ENCODE peak calls at places on chromosomes 13 and 19, in five cellular contexts. One of them, this sample, is unnamed.

GRCh38 chr19:38224014-38224862 is at the start of gene DPF1:
- DNase-seq in neural crest cell: peak; percentile 84
- DNase-seq in HT1080: peak; percentile 72
- DNase-seq in stimulated activated CD4-positive, alpha-beta T cell treated with anti-CD3 and anti-CD28 coated beads, Interleukin-4, amount 100 ng/mL, for 4 hours: peak; percentile 73
- DNase-seq in activated CD4-positive, CD25-positive, alpha-beta regulatory T cell treated with anti-CD3 and anti-CD28 coated beads, Interleukin-2, amount 50 U/mL, for 16 hours: no peak
- DNase-seq in this sample: peak; percentile 80

GRCh38 chr19:34960103-34960805 is 3.8 kb downstream of the ZNF792 start:
- DNase-seq in stimulated activated CD4-positive, alpha-beta T cell treated with anti-CD3 and anti-CD28 coated beads, Interleukin-4, amount 100 ng/mL, for 4 hours: no peak
- DNase-seq in activated CD4-positive, CD25-positive, alpha-beta regulatory T cell treated with anti-CD3 and anti-CD28 coated beads, Interleukin-2, amount 50 U/mL, for 16 hours: no peak
- DNase-seq in neural crest cell: no peak
- DNase-seq in HT1080: peak; percentile 99
- DNase-seq in this sample: no peak

GRCh38 chr19:16457195-16457953 is 14.4 kb downstream of the EPS15L1 start:
- DNase-seq in neural crest cell: peak; percentile 36
- DNase-seq in activated CD4-positive, CD25-positive, alpha-beta regulatory T cell treated with anti-CD3 and anti-CD28 coated beads, Interleukin-2, amount 50 U/mL, for 16 hours: no peak
- DNase-seq in HT1080: peak; percentile 60
- DNase-seq in stimulated activated CD4-positive, alpha-beta T cell treated with anti-CD3 and anti-CD28 coated beads, Interleukin-4, amount 100 ng/mL, for 4 hours: peak; percentile 36
- DNase-seq in this sample: peak; percentile 23

GRCh38 chr13:53017433-53017970 is 11.1 kb upstream of the OLFM4 start:
- DNase-seq in activated CD4-positive, CD25-positive, alpha-beta regulatory T cell treated with anti-CD3 and anti-CD28 coated beads, Interleukin-2, amount 50 U/mL, for 16 hours: no peak
- DNase-seq in HT1080: no peak
- DNase-seq in neural crest cell: no peak
- DNase-seq in stimulated activated CD4-positive, alpha-beta T cell treated with anti-CD3 and anti-CD28 coated beads, Interleukin-4, amount 100 ng/mL, for 4 hours: no peak
- DNase-seq in this sample: no peak

GRCh38 chr13:25538276-25538675 is 166.5 kb downstream of the ATP8A2 start:
- DNase-seq in neural crest cell: no peak
- DNase-seq in HT1080: no peak
- DNase-seq in activated CD4-positive, CD25-positive, alpha-beta regulatory T cell treated with anti-CD3 and anti-CD28 coated beads, Interleukin-2, amount 50 U/mL, for 16 hours: no peak
- DNase-seq in stimulated activated CD4-positive, alpha-beta T cell treated with anti-CD3 and anti-CD28 coated beads, Interleukin-4, amount 100 ng/mL, for 4 hours: no peak
- DNase-seq in this sample: no peak

GRCh38 chr13:40680659-40681323 is 14.3 kb upstream of the FOXO1 start:
- DNase-seq in activated CD4-positive, CD25-positive, alpha-beta regulatory T cell treated with anti-CD3 and anti-CD28 coated beads, Interleukin-2, amount 50 U/mL, for 16 hours: no peak
- DNase-seq in neural crest cell: no peak
- DNase-seq in stimulated activated CD4-positive, alpha-beta T cell treated with anti-CD3 and anti-CD28 coated beads, Interleukin-4, amount 100 ng/mL, for 4 hours: no peak
- DNase-seq in HT1080: no peak
- DNase-seq in this sample: no peak

GRCh38 chr19:30020189-30020588 is 78.2 kb downstream of the URI1 start:
- DNase-seq in stimulated activated CD4-positive, alpha-beta T cell treated with anti-CD3 and anti-CD28 coated beads, Interleukin-4, amount 100 ng/mL, for 4 hours: no peak
- DNase-seq in HT1080: no peak
- DNase-seq in activated CD4-positive, CD25-positive, alpha-beta regulatory T cell treated with anti-CD3 and anti-CD28 coated beads, Interleukin-2, amount 50 U/mL, for 16 hours: no peak
- DNase-seq in neural crest cell: no peak
- DNase-seq in this sample: no peak

GRCh38 chr19:10863107-10863700 is 8.1 kb upstream of the CARM1 start:
- DNase-seq in neural crest cell: no peak
- DNase-seq in HT1080: peak; percentile 64
- DNase-seq in activated CD4-positive, CD25-positive, alpha-beta regulatory T cell treated with anti-CD3 and anti-CD28 coated beads, Interleukin-2, amount 50 U/mL, for 16 hours: no peak
- DNase-seq in stimulated activated CD4-positive, alpha-beta T cell treated with anti-CD3 and anti-CD28 coated beads, Interleukin-4, amount 100 ng/mL, for 4 hours: no peak
- DNase-seq in this sample: no peak

GRCh38 chr19:55166530-55167268 is at the start of gene DNAAF3:
- DNase-seq in HT1080: peak; percentile 93
- DNase-seq in activated CD4-positive, CD25-positive, alpha-beta regulatory T cell treated with anti-CD3 and anti-CD28 coated beads, Interleukin-2, amount 50 U/mL, for 16 hours: peak; percentile 24
- DNase-seq in stimulated activated CD4-positive, alpha-beta T cell treated with anti-CD3 and anti-CD28 coated beads, Interleukin-4, amount 100 ng/mL, for 4 hours: peak; percentile 68
- DNase-seq in neural crest cell: peak; percentile 99
- DNase-seq in this sample: peak; percentile 90

GRCh38 chr13:75411924-75412537 is 69.9 kb downstream of the TBC1D4 start:
- DNase-seq in HT1080: no peak
- DNase-seq in activated CD4-positive, CD25-positive, alpha-beta regulatory T cell treated with anti-CD3 and anti-CD28 coated beads, Interleukin-2, amount 50 U/mL, for 16 hours: no peak
- DNase-seq in stimulated activated CD4-positive, alpha-beta T cell treated with anti-CD3 and anti-CD28 coated beads, Interleukin-4, amount 100 ng/mL, for 4 hours: no peak
- DNase-seq in neural crest cell: no peak
- DNase-seq in this sample: no peak

GRCh38 chr13:113147206-113147605 is 11.2 kb upstream of the PROZ start:
- DNase-seq in activated CD4-positive, CD25-positive, alpha-beta regulatory T cell treated with anti-CD3 and anti-CD28 coated beads, Interleukin-2, amount 50 U/mL, for 16 hours: no peak
- DNase-seq in neural crest cell: no peak
- DNase-seq in stimulated activated CD4-positive, alpha-beta T cell treated with anti-CD3 and anti-CD28 coated beads, Interleukin-4, amount 100 ng/mL, for 4 hours: no peak
- DNase-seq in HT1080: no peak
- DNase-seq in this sample: no peak

GRCh38 chr13:20997301-20998061 is 63.9 kb downstream of the LATS2 start:
- DNase-seq in activated CD4-positive, CD25-positive, alpha-beta regulatory T cell treated with anti-CD3 and anti-CD28 coated beads, Interleukin-2, amount 50 U/mL, for 16 hours: no peak
- DNase-seq in neural crest cell: no peak
- DNase-seq in HT1080: peak; percentile 75
- DNase-seq in stimulated activated CD4-positive, alpha-beta T cell treated with anti-CD3 and anti-CD28 coated beads, Interleukin-4, amount 100 ng/mL, for 4 hours: no peak
- DNase-seq in this sample: no peak